ENCODE peak calls at places on chromosomes 2 and 18, in four cellular contexts. V is AML-193; S is coronary artery; U is activated CD4-positive, alpha-beta T cell treated with anti-CD3 and anti-CD28 coated beads, Interleukin-2, amount 50 U/mL, for 48 hours. A is an unnamed sample.

GRCh38 chr2:197675711-197676188 is 363 bp upstream of the RFTN2 start:
- DNase-seq in V (no peak), S (no peak), U (no peak), A (no peak)

GRCh38 chr2:216519154-216519762 is 20.6 kb downstream of the RPL37A start:
- DNase-seq in V (peak), S (peak), U (peak), A (no peak)

GRCh38 chr2:10287766-10288165 is 14.9 kb upstream of the HPCAL1 start:
- DNase-seq in V (no peak), S (no peak), U (no peak), A (peak)

GRCh38 chr18:35458271-35458670 is 39.5 kb downstream of the INO80C start:
- DNase-seq in V (no peak), S (no peak), U (no peak), A (no peak)

GRCh38 chr18:20971886-20972267 is 139.7 kb downstream of the ROCK1 start:
- DNase-seq in V (peak), S (no peak), U (no peak), A (no peak)

GRCh38 chr2:7744827-7745226 is 827.6 kb downstream of the RNF144A start:
- DNase-seq in V (no peak), S (no peak), U (peak), A (no peak)

GRCh38 chr2:233350708-233351107 is 3.6 kb upstream of the DGKD start:
- DNase-seq in V (peak), S (no peak), U (peak), A (peak)

GRCh38 chr2:11697103-11697871 is 27.3 kb upstream of the NTSR2 start:
- DNase-seq in V (no peak), S (no peak), U (no peak), A (no peak)

GRCh38 chr2:58762176-58762781 is 521.2 kb upstream of the FANCL start:
- DNase-seq in V (peak), S (no peak), U (peak), A (no peak)

GRCh38 chr2:118589726-118590125 is 257.7 kb downstream of the EN1 start:
- DNase-seq in V (no peak), S (no peak), U (no peak), A (no peak)

GRCh38 chr18:24683965-24684364 is 223.5 kb downstream of the HRH4 start:
- DNase-seq in V (no peak), S (no peak), U (no peak), A (no peak)

GRCh38 chr2:239055756-239056493 is 208.0 kb downstream of the TWIST2 start:
- DNase-seq in V (no peak), S (no peak), U (no peak), A (no peak)